ENCODE peak calls at places on chromosomes 2 and 18, in seven cellular contexts. One of them, this sample, is unnamed. For H3K36me3 and H3K9me3, the result is how much of the 10 kb centered on the place peaks cover.

GRCh38 chr18:3794537-3795348 is 344.8 kb downstream of the TGIF1 start:
- DNase-seq in neural progenitor cell: no peak
- DNase-seq in suprapubic skin: no peak
- DNase-seq in tibial nerve: peak
- DNase-seq in heart left ventricle: peak
- DNase-seq in right lobe of liver: no peak
- DNase-seq in IMR-90: peak
- DNase-seq in this sample: no peak

GRCh38 chr18:57776767-57777166 is 26.3 kb downstream of the ATP8B1 start:
- DNase-seq in neural progenitor cell: no peak
- DNase-seq in suprapubic skin: no peak
- DNase-seq in tibial nerve: peak
- DNase-seq in heart left ventricle: no peak
- DNase-seq in right lobe of liver: no peak
- DNase-seq in IMR-90: no peak
- DNase-seq in this sample: no peak

GRCh38 chr18:58042826-58043362 is 1.1 kb upstream of the NEDD4L start:
- DNase-seq in neural progenitor cell: peak
- DNase-seq in suprapubic skin: no peak
- DNase-seq in tibial nerve: no peak
- DNase-seq in heart left ventricle: no peak
- DNase-seq in right lobe of liver: no peak
- DNase-seq in IMR-90: no peak
- DNase-seq in this sample: no peak

GRCh38 chr2:213150315-213150951 is 979 bp downstream of the IKZF2 start:
- DNase-seq in neural progenitor cell: peak
- DNase-seq in suprapubic skin: no peak
- DNase-seq in tibial nerve: peak
- DNase-seq in heart left ventricle: peak
- DNase-seq in right lobe of liver: no peak
- DNase-seq in IMR-90: peak
- DNase-seq in this sample: no peak

GRCh38 chr18:26425148-26425531 is 123.2 kb downstream of the KCTD1 start:
- DNase-seq in neural progenitor cell: no peak
- DNase-seq in suprapubic skin: no peak
- DNase-seq in tibial nerve: no peak
- DNase-seq in heart left ventricle: no peak
- DNase-seq in right lobe of liver: peak
- DNase-seq in IMR-90: peak
- DNase-seq in this sample: no peak

GRCh38 chr18:63591725-63592124 is 4.6 kb downstream of the SERPINB13 start:
- DNase-seq in neural progenitor cell: no peak
- DNase-seq in suprapubic skin: no peak
- DNase-seq in tibial nerve: no peak
- DNase-seq in heart left ventricle: no peak
- DNase-seq in right lobe of liver: no peak
- DNase-seq in IMR-90: no peak
- DNase-seq in this sample: no peak

GRCh38 chr2:70645733-70646420 is 92.3 kb upstream of the TGFA start:
- DNase-seq in neural progenitor cell: peak
- DNase-seq in suprapubic skin: no peak
- DNase-seq in tibial nerve: no peak
- DNase-seq in heart left ventricle: no peak
- DNase-seq in right lobe of liver: no peak
- DNase-seq in IMR-90: no peak
- DNase-seq in this sample: no peak

GRCh38 chr2:4354678-4355077 is 651.3 kb downstream of the DCDC2C start:
- DNase-seq in neural progenitor cell: peak
- DNase-seq in suprapubic skin: no peak
- DNase-seq in tibial nerve: no peak
- DNase-seq in heart left ventricle: no peak
- DNase-seq in right lobe of liver: no peak
- DNase-seq in IMR-90: no peak
- DNase-seq in this sample: no peak

GRCh38 chr2:134866498-134867099 is 28.2 kb downstream of the ACMSD start:
- DNase-seq in neural progenitor cell: no peak
- DNase-seq in suprapubic skin: no peak
- DNase-seq in tibial nerve: no peak
- DNase-seq in heart left ventricle: no peak
- DNase-seq in right lobe of liver: no peak
- DNase-seq in IMR-90: peak
- DNase-seq in this sample: no peak

GRCh38 chr2:222360997-222361396 is 62.2 kb upstream of the PAX3 start:
- DNase-seq in neural progenitor cell: no peak
- DNase-seq in suprapubic skin: no peak
- DNase-seq in tibial nerve: no peak
- DNase-seq in heart left ventricle: no peak
- DNase-seq in right lobe of liver: no peak
- DNase-seq in IMR-90: no peak
- DNase-seq in this sample: no peak

GRCh38 chr2:47334356-47335136 is 68.4 kb upstream of the MSH2 start:
- DNase-seq in neural progenitor cell: peak
- DNase-seq in suprapubic skin: no peak
- DNase-seq in tibial nerve: no peak
- DNase-seq in heart left ventricle: peak
- DNase-seq in right lobe of liver: no peak
- DNase-seq in IMR-90: no peak
- DNase-seq in this sample: no peak

GRCh38 chr18:67483237-67483636 is 33.3 kb downstream of the DSEL start:
- DNase-seq in neural progenitor cell: peak
- DNase-seq in suprapubic skin: no peak
- DNase-seq in tibial nerve: no peak
- DNase-seq in heart left ventricle: no peak
- DNase-seq in right lobe of liver: no peak
- DNase-seq in IMR-90: no peak
- DNase-seq in this sample: no peak

GRCh38 chr2:51505533-51505932 is 473.6 kb upstream of the NRXN1 start:
- DNase-seq in neural progenitor cell: peak
- DNase-seq in suprapubic skin: no peak
- DNase-seq in tibial nerve: no peak
- DNase-seq in heart left ventricle: no peak
- DNase-seq in right lobe of liver: peak
- DNase-seq in IMR-90: no peak
- DNase-seq in this sample: no peak

GRCh38 chr2:69196327-69197117 is 183.5 kb downstream of the ANTXR1 start:
- DNase-seq in neural progenitor cell: no peak
- DNase-seq in suprapubic skin: peak
- DNase-seq in tibial nerve: no peak
- DNase-seq in heart left ventricle: no peak
- DNase-seq in right lobe of liver: no peak
- DNase-seq in IMR-90: peak
- DNase-seq in this sample: no peak

GRCh38 chr2:158670292-158670691 is 124.8 kb upstream of the DAPL1 start:
- DNase-seq in neural progenitor cell: no peak
- DNase-seq in suprapubic skin: no peak
- DNase-seq in tibial nerve: no peak
- DNase-seq in heart left ventricle: no peak
- DNase-seq in right lobe of liver: no peak
- DNase-seq in IMR-90: no peak
- DNase-seq in this sample: no peak

GRCh38 chr2:33859191-33859590 is 260.1 kb upstream of the FAM98A start:
- DNase-seq in neural progenitor cell: no peak
- DNase-seq in suprapubic skin: no peak
- DNase-seq in tibial nerve: no peak
- DNase-seq in heart left ventricle: no peak
- DNase-seq in right lobe of liver: no peak
- DNase-seq in IMR-90: no peak
- DNase-seq in this sample: no peak

GRCh38 chr2:100071350-100072043 is 70.9 kb downstream of the AFF3 start:
- DNase-seq in neural progenitor cell: no peak
- DNase-seq in suprapubic skin: no peak
- DNase-seq in tibial nerve: no peak
- DNase-seq in heart left ventricle: no peak
- DNase-seq in right lobe of liver: no peak
- DNase-seq in IMR-90: no peak
- DNase-seq in this sample: no peak

GRCh38 chr2:220753486-220753885 is 818.6 kb downstream of the EPHA4 start:
- DNase-seq in neural progenitor cell: no peak
- DNase-seq in suprapubic skin: no peak
- DNase-seq in tibial nerve: no peak
- DNase-seq in heart left ventricle: no peak
- DNase-seq in right lobe of liver: no peak
- DNase-seq in IMR-90: no peak
- DNase-seq in this sample: no peak

DNA sequence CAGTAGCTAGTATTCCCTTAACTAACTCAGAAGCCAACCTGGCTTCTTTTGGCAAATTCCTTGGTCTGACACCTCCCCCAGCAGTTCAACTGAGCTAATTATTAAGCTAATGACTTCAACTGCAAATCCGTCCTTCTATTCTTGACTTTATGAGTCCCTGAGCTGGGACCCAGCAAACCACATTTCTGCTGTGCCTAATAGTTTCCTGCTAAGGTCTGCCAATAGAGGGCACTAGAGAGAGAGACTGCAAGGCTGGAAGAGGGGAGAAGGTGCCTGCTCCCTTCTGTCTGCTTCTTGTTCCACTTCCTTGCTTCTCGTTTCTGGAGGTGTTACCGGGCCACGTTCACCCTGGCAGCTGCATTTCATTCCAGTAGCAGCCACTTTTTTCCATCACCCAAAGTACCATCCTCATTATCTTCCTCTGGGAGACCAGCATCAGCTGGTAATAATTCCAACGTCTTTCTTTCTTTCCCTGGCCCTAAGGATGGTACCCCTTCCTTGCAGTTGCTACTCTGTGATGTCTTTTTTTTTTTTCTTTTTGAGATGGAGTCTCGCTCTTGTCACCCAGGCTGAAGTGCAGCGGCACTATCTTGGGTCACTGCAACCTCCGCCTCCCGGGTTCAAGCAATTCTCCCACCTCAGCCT is 352.0 kb downstream of the TNS1 start:
- DNase-seq in neural progenitor cell: peak
- DNase-seq in suprapubic skin: no peak
- DNase-seq in tibial nerve: peak
- DNase-seq in heart left ventricle: peak
- DNase-seq in right lobe of liver: peak
- DNase-seq in IMR-90: peak
- DNase-seq in this sample: peak
- H3K36me3 ChIP-seq in neural progenitor cell: under half
- H3K36me3 ChIP-seq in suprapubic skin: under half
- H3K36me3 ChIP-seq in tibial nerve: under half
- H3K36me3 ChIP-seq in heart left ventricle: under half
- H3K36me3 ChIP-seq in right lobe of liver: under half
- H3K36me3 ChIP-seq in IMR-90: under half
- H3K36me3 ChIP-seq in this sample: under half

GRCh38 chr18:14914126-14914525 is 166.2 kb downstream of the ANKRD30B start:
- DNase-seq in neural progenitor cell: no peak
- DNase-seq in suprapubic skin: no peak
- DNase-seq in tibial nerve: no peak
- DNase-seq in heart left ventricle: no peak
- DNase-seq in right lobe of liver: no peak
- DNase-seq in IMR-90: no peak
- DNase-seq in this sample: no peak

GRCh38 chr18:14916181-14916580 is 168.2 kb downstream of the ANKRD30B start:
- DNase-seq in neural progenitor cell: no peak
- DNase-seq in suprapubic skin: no peak
- DNase-seq in tibial nerve: no peak
- DNase-seq in heart left ventricle: no peak
- DNase-seq in right lobe of liver: no peak
- DNase-seq in IMR-90: no peak
- DNase-seq in this sample: no peak

GRCh38 chr18:14916851-14917250 is 168.9 kb downstream of the ANKRD30B start:
- DNase-seq in neural progenitor cell: no peak
- DNase-seq in suprapubic skin: no peak
- DNase-seq in tibial nerve: no peak
- DNase-seq in heart left ventricle: no peak
- DNase-seq in right lobe of liver: no peak
- DNase-seq in IMR-90: no peak
- DNase-seq in this sample: no peak

GRCh38 chr18:14912967-14913366 is 165.0 kb downstream of the ANKRD30B start:
- DNase-seq in neural progenitor cell: no peak
- DNase-seq in suprapubic skin: no peak
- DNase-seq in tibial nerve: no peak
- DNase-seq in heart left ventricle: no peak
- DNase-seq in right lobe of liver: no peak
- DNase-seq in IMR-90: no peak
- DNase-seq in this sample: no peak

GRCh38 chr18:14914771-14915170 is 166.8 kb downstream of the ANKRD30B start:
- DNase-seq in neural progenitor cell: no peak
- DNase-seq in suprapubic skin: no peak
- DNase-seq in tibial nerve: no peak
- DNase-seq in heart left ventricle: no peak
- DNase-seq in right lobe of liver: no peak
- DNase-seq in IMR-90: no peak
- DNase-seq in this sample: no peak
- H3K9me3 ChIP-seq in neural progenitor cell: under half
- H3K9me3 ChIP-seq in suprapubic skin: under half
- H3K9me3 ChIP-seq in tibial nerve: under half
- H3K9me3 ChIP-seq in heart left ventricle: under half
- H3K9me3 ChIP-seq in right lobe of liver: under half
- H3K9me3 ChIP-seq in IMR-90: under half
- H3K9me3 ChIP-seq in this sample: under half

DNA sequence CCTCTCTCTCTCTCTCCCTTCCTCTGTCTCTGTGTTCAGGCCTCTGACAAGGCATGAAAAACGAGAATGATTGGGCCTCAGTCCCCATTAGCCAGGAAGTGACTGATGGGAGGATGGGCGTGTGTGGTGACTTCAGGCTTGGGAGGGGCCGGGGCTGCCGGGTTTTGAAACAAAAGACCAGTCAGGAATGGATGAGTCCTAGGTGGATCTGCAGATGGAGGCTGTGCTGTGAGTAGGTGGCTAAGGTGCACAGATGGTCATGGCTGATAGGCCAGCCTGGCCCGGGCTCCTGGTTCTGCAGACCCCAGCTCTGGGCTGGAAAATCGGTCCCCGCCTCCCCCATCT is 93.4 kb downstream of the CMPK2 start:
- DNase-seq in neural progenitor cell: peak
- DNase-seq in suprapubic skin: no peak
- DNase-seq in tibial nerve: no peak
- DNase-seq in heart left ventricle: no peak
- DNase-seq in right lobe of liver: no peak
- DNase-seq in IMR-90: peak
- DNase-seq in this sample: no peak
- H3K27ac ChIP-seq in neural progenitor cell: no peak
- H3K27ac ChIP-seq in suprapubic skin: no peak
- H3K27ac ChIP-seq in tibial nerve: no peak
- H3K27ac ChIP-seq in heart left ventricle: no peak
- H3K27ac ChIP-seq in right lobe of liver: no peak
- H3K27ac ChIP-seq in IMR-90: no peak
- H3K27ac ChIP-seq in this sample: no peak

GRCh38 chr2:27202829-27203228 is 9.0 kb upstream of the ATRAID start:
- DNase-seq in neural progenitor cell: no peak
- DNase-seq in suprapubic skin: no peak
- DNase-seq in tibial nerve: no peak
- DNase-seq in heart left ventricle: no peak
- DNase-seq in right lobe of liver: no peak
- DNase-seq in IMR-90: peak
- DNase-seq in this sample: no peak

GRCh38 chr2:27206346-27206745 is 5.5 kb upstream of the ATRAID start:
- DNase-seq in neural progenitor cell: no peak
- DNase-seq in suprapubic skin: no peak
- DNase-seq in tibial nerve: no peak
- DNase-seq in heart left ventricle: no peak
- DNase-seq in right lobe of liver: no peak
- DNase-seq in IMR-90: no peak
- DNase-seq in this sample: no peak

GRCh38 chr2:27205206-27205605 is 6.6 kb upstream of the ATRAID start:
- DNase-seq in neural progenitor cell: no peak
- DNase-seq in suprapubic skin: no peak
- DNase-seq in tibial nerve: no peak
- DNase-seq in heart left ventricle: no peak
- DNase-seq in right lobe of liver: no peak
- DNase-seq in IMR-90: no peak
- DNase-seq in this sample: no peak

GRCh38 chr2:27203741-27204140 is 8.1 kb upstream of the ATRAID start:
- DNase-seq in neural progenitor cell: no peak
- DNase-seq in suprapubic skin: no peak
- DNase-seq in tibial nerve: no peak
- DNase-seq in heart left ventricle: no peak
- DNase-seq in right lobe of liver: no peak
- DNase-seq in IMR-90: no peak
- DNase-seq in this sample: no peak

GRCh38 chr2:27204566-27204965 is 7.3 kb upstream of the ATRAID start:
- DNase-seq in neural progenitor cell: no peak
- DNase-seq in suprapubic skin: no peak
- DNase-seq in tibial nerve: no peak
- DNase-seq in heart left ventricle: no peak
- DNase-seq in right lobe of liver: no peak
- DNase-seq in IMR-90: no peak
- DNase-seq in this sample: no peak
- H3K36me3 ChIP-seq in neural progenitor cell: under half
- H3K36me3 ChIP-seq in suprapubic skin: half or more
- H3K36me3 ChIP-seq in tibial nerve: half or more
- H3K36me3 ChIP-seq in heart left ventricle: under half
- H3K36me3 ChIP-seq in right lobe of liver: under half
- H3K36me3 ChIP-seq in IMR-90: half or more
- H3K36me3 ChIP-seq in this sample: under half